ENCODE peak calls at places on chromosomes 5 and 9, in eight cellular contexts. One of them, this sample, is unnamed. For H3K9me3 and H3K4me1, the result is how much of the 10 kb centered on the place peaks cover.

GRCh38 chr9:100505564-100506159 is 32.7 kb downstream of the TMEFF1 start:
- DNase-seq in HCT116: peak
- DNase-seq in cardiac muscle cell: peak
- DNase-seq in OCI-LY7: peak
- DNase-seq in GM12878: peak
- DNase-seq in neural progenitor cell: peak
- DNase-seq in CD8-positive, alpha-beta memory T cell: peak
- DNase-seq in left ventricle myocardium inferior: peak
- DNase-seq in this sample: no peak

GRCh38 chr5:65462139-65462705 is 19.5 kb downstream of the ADAMTS6 start:
- DNase-seq in HCT116: no peak
- DNase-seq in cardiac muscle cell: no peak
- DNase-seq in OCI-LY7: no peak
- DNase-seq in GM12878: no peak
- DNase-seq in neural progenitor cell: no peak
- DNase-seq in CD8-positive, alpha-beta memory T cell: no peak
- DNase-seq in left ventricle myocardium inferior: no peak
- DNase-seq in this sample: no peak

GRCh38 chr5:83590966-83591365 is 119.4 kb downstream of the VCAN start:
- DNase-seq in HCT116: no peak
- DNase-seq in cardiac muscle cell: no peak
- DNase-seq in OCI-LY7: no peak
- DNase-seq in GM12878: no peak
- DNase-seq in neural progenitor cell: no peak
- DNase-seq in CD8-positive, alpha-beta memory T cell: no peak
- DNase-seq in left ventricle myocardium inferior: no peak
- DNase-seq in this sample: no peak

GRCh38 chr5:179607449-179607931 is 16.0 kb downstream of the HNRNPH1 start:
- DNase-seq in HCT116: no peak
- DNase-seq in cardiac muscle cell: no peak
- DNase-seq in OCI-LY7: no peak
- DNase-seq in GM12878: no peak
- DNase-seq in neural progenitor cell: no peak
- DNase-seq in CD8-positive, alpha-beta memory T cell: no peak
- DNase-seq in left ventricle myocardium inferior: peak
- DNase-seq in this sample: peak

GRCh38 chr9:92236915-92237314 is 56.6 kb downstream of the IARS1 start:
- DNase-seq in HCT116: no peak
- DNase-seq in cardiac muscle cell: no peak
- DNase-seq in OCI-LY7: no peak
- DNase-seq in GM12878: no peak
- DNase-seq in neural progenitor cell: no peak
- DNase-seq in CD8-positive, alpha-beta memory T cell: no peak
- DNase-seq in left ventricle myocardium inferior: no peak
- DNase-seq in this sample: no peak

GRCh38 chr5:147396070-147396469 is 113.8 kb downstream of the DPYSL3 start:
- DNase-seq in HCT116: no peak
- DNase-seq in cardiac muscle cell: no peak
- DNase-seq in OCI-LY7: no peak
- DNase-seq in GM12878: no peak
- DNase-seq in neural progenitor cell: no peak
- DNase-seq in CD8-positive, alpha-beta memory T cell: no peak
- DNase-seq in left ventricle myocardium inferior: peak
- DNase-seq in this sample: peak

GRCh38 chr9:37608250-37608649 is 15.9 kb upstream of the TOMM5 start:
- DNase-seq in HCT116: no peak
- DNase-seq in cardiac muscle cell: no peak
- DNase-seq in OCI-LY7: no peak
- DNase-seq in GM12878: no peak
- DNase-seq in neural progenitor cell: no peak
- DNase-seq in CD8-positive, alpha-beta memory T cell: no peak
- DNase-seq in left ventricle myocardium inferior: no peak
- DNase-seq in this sample: no peak

GRCh38 chr5:174834081-174834480 is 109.7 kb downstream of the MSX2 start:
- DNase-seq in HCT116: no peak
- DNase-seq in cardiac muscle cell: no peak
- DNase-seq in OCI-LY7: no peak
- DNase-seq in GM12878: no peak
- DNase-seq in neural progenitor cell: no peak
- DNase-seq in CD8-positive, alpha-beta memory T cell: no peak
- DNase-seq in left ventricle myocardium inferior: no peak
- DNase-seq in this sample: no peak

GRCh38 chr5:124996023-124996763 is 249.8 kb upstream of the ZNF608 start:
- DNase-seq in HCT116: no peak
- DNase-seq in cardiac muscle cell: no peak
- DNase-seq in OCI-LY7: no peak
- DNase-seq in GM12878: no peak
- DNase-seq in neural progenitor cell: peak
- DNase-seq in CD8-positive, alpha-beta memory T cell: no peak
- DNase-seq in left ventricle myocardium inferior: no peak
- DNase-seq in this sample: no peak

GRCh38 chr9:128153117-128153946 is 4.1 kb downstream of the LCN2 start:
- DNase-seq in HCT116: no peak
- DNase-seq in cardiac muscle cell: no peak
- DNase-seq in OCI-LY7: no peak
- DNase-seq in GM12878: no peak
- DNase-seq in neural progenitor cell: no peak
- DNase-seq in CD8-positive, alpha-beta memory T cell: no peak
- DNase-seq in left ventricle myocardium inferior: no peak
- DNase-seq in this sample: peak

GRCh38 chr5:154513669-154514084 is 35.6 kb upstream of the HAND1 start:
- DNase-seq in HCT116: no peak
- DNase-seq in cardiac muscle cell: no peak
- DNase-seq in OCI-LY7: no peak
- DNase-seq in GM12878: peak
- DNase-seq in neural progenitor cell: no peak
- DNase-seq in CD8-positive, alpha-beta memory T cell: no peak
- DNase-seq in left ventricle myocardium inferior: no peak
- DNase-seq in this sample: no peak

GRCh38 chr9:20028849-20029231 is 240.0 kb upstream of the SLC24A2 start:
- DNase-seq in HCT116: no peak
- DNase-seq in cardiac muscle cell: no peak
- DNase-seq in OCI-LY7: no peak
- DNase-seq in GM12878: no peak
- DNase-seq in neural progenitor cell: no peak
- DNase-seq in CD8-positive, alpha-beta memory T cell: no peak
- DNase-seq in left ventricle myocardium inferior: no peak
- DNase-seq in this sample: no peak

GRCh38 chr9:11757408-11757807 is 935.8 kb upstream of the TYRP1 start:
- DNase-seq in HCT116: no peak
- DNase-seq in cardiac muscle cell: no peak
- DNase-seq in OCI-LY7: no peak
- DNase-seq in GM12878: no peak
- DNase-seq in neural progenitor cell: no peak
- DNase-seq in CD8-positive, alpha-beta memory T cell: no peak
- DNase-seq in left ventricle myocardium inferior: no peak
- DNase-seq in this sample: no peak

GRCh38 chr5:52809884-52810283 is 22.2 kb downstream of the ITGA1 start:
- DNase-seq in HCT116: no peak
- DNase-seq in cardiac muscle cell: no peak
- DNase-seq in OCI-LY7: no peak
- DNase-seq in GM12878: no peak
- DNase-seq in neural progenitor cell: no peak
- DNase-seq in CD8-positive, alpha-beta memory T cell: no peak
- DNase-seq in left ventricle myocardium inferior: no peak
- DNase-seq in this sample: no peak

GRCh38 chr5:18171684-18172083 is 537.4 kb downstream of the TAF11L14 start:
- DNase-seq in HCT116: no peak
- DNase-seq in cardiac muscle cell: no peak
- DNase-seq in OCI-LY7: no peak
- DNase-seq in GM12878: no peak
- DNase-seq in neural progenitor cell: no peak
- DNase-seq in CD8-positive, alpha-beta memory T cell: no peak
- DNase-seq in left ventricle myocardium inferior: no peak
- DNase-seq in this sample: no peak
- H3K9me3 ChIP-seq in HCT116: under half
- H3K9me3 ChIP-seq in cardiac muscle cell: under half
- H3K9me3 ChIP-seq in OCI-LY7: under half
- H3K9me3 ChIP-seq in GM12878: under half
- H3K9me3 ChIP-seq in neural progenitor cell: under half
- H3K9me3 ChIP-seq in CD8-positive, alpha-beta memory T cell: under half
- H3K9me3 ChIP-seq in left ventricle myocardium inferior: under half
- H3K9me3 ChIP-seq in this sample: under half

GRCh38 chr5:150152636-150153462 is 2.8 kb downstream of the PDGFRB start:
- DNase-seq in HCT116: no peak
- DNase-seq in cardiac muscle cell: no peak
- DNase-seq in OCI-LY7: no peak
- DNase-seq in GM12878: no peak
- DNase-seq in neural progenitor cell: no peak
- DNase-seq in CD8-positive, alpha-beta memory T cell: no peak
- DNase-seq in left ventricle myocardium inferior: no peak
- DNase-seq in this sample: no peak
- H3K27ac ChIP-seq in HCT116: no peak
- H3K27ac ChIP-seq in cardiac muscle cell: no peak
- H3K27ac ChIP-seq in OCI-LY7: no peak
- H3K27ac ChIP-seq in GM12878: no peak
- H3K27ac ChIP-seq in neural progenitor cell: no peak
- H3K27ac ChIP-seq in CD8-positive, alpha-beta memory T cell: no peak
- H3K27ac ChIP-seq in left ventricle myocardium inferior: peak
- H3K27ac ChIP-seq in this sample: peak

DNA sequence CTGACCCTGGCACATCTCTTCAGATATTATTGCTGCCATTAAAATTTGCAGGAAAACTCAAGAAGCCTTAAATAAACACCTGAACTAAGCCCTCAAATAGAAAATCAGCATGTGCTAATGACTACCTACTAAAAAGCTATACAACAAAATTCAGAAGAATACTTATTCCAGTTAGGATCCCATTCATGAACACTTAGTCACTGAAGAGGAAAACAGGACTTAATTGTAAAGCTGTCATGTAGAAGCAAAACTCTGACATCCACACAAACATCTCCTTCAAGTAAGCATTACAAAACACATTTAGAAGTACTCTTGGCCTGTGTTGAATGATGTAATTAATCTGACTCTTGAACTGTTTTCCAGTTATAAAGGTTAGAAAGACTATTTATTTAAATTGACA is 19.9 kb downstream of the ELL2 start:
- DNase-seq in HCT116: no peak
- DNase-seq in cardiac muscle cell: no peak
- DNase-seq in OCI-LY7: no peak
- DNase-seq in GM12878: no peak
- DNase-seq in neural progenitor cell: no peak
- DNase-seq in CD8-positive, alpha-beta memory T cell: no peak
- DNase-seq in left ventricle myocardium inferior: no peak
- DNase-seq in this sample: no peak
- H3K4me1 ChIP-seq in HCT116: under half
- H3K4me1 ChIP-seq in cardiac muscle cell: under half
- H3K4me1 ChIP-seq in OCI-LY7: under half
- H3K4me1 ChIP-seq in GM12878: under half
- H3K4me1 ChIP-seq in neural progenitor cell: under half
- H3K4me1 ChIP-seq in CD8-positive, alpha-beta memory T cell: under half
- H3K4me1 ChIP-seq in left ventricle myocardium inferior: half or more
- H3K4me1 ChIP-seq in this sample: under half

GRCh38 chr9:101858026-101858425 is 119.6 kb upstream of the GRIN3A start:
- DNase-seq in HCT116: no peak
- DNase-seq in cardiac muscle cell: peak
- DNase-seq in OCI-LY7: no peak
- DNase-seq in GM12878: no peak
- DNase-seq in neural progenitor cell: no peak
- DNase-seq in CD8-positive, alpha-beta memory T cell: no peak
- DNase-seq in left ventricle myocardium inferior: no peak
- DNase-seq in this sample: no peak

DNA sequence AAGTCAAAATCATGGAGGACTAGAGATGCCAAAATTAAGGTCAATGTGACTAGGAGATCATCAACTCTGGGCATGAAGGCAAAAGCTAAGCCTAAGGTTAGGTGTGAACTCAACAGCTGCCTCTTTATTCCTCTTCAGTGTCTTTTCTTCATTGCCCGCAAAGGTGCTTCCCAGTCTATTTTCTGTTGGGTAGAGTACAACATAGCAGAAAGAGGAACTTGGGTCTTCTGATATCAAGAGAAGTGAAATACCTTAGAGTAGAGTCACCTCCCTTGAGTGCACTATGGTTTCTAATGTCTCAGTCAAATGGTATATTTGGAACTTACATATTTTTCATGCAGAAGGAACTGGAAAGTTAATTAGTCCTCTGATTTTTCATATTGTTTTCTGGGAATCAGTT is 122.5 kb upstream of the GRIN3A start:
- DNase-seq in HCT116: no peak
- DNase-seq in cardiac muscle cell: no peak
- DNase-seq in OCI-LY7: no peak
- DNase-seq in GM12878: no peak
- DNase-seq in neural progenitor cell: no peak
- DNase-seq in CD8-positive, alpha-beta memory T cell: no peak
- DNase-seq in left ventricle myocardium inferior: no peak
- DNase-seq in this sample: no peak
- H3K9me3 ChIP-seq in HCT116: under half
- H3K9me3 ChIP-seq in cardiac muscle cell: under half
- H3K9me3 ChIP-seq in OCI-LY7: under half
- H3K9me3 ChIP-seq in GM12878: under half
- H3K9me3 ChIP-seq in neural progenitor cell: under half
- H3K9me3 ChIP-seq in CD8-positive, alpha-beta memory T cell: under half
- H3K9me3 ChIP-seq in left ventricle myocardium inferior: under half
- H3K9me3 ChIP-seq in this sample: under half

GRCh38 chr9:104788251-104788650 is 24.3 kb downstream of the NIPSNAP3B start:
- DNase-seq in HCT116: no peak
- DNase-seq in cardiac muscle cell: no peak
- DNase-seq in OCI-LY7: no peak
- DNase-seq in GM12878: no peak
- DNase-seq in neural progenitor cell: no peak
- DNase-seq in CD8-positive, alpha-beta memory T cell: no peak
- DNase-seq in left ventricle myocardium inferior: no peak
- DNase-seq in this sample: no peak
- H3K27ac ChIP-seq in HCT116: no peak
- H3K27ac ChIP-seq in cardiac muscle cell: peak
- H3K27ac ChIP-seq in OCI-LY7: no peak
- H3K27ac ChIP-seq in GM12878: no peak
- H3K27ac ChIP-seq in neural progenitor cell: no peak
- H3K27ac ChIP-seq in CD8-positive, alpha-beta memory T cell: no peak
- H3K27ac ChIP-seq in left ventricle myocardium inferior: no peak
- H3K27ac ChIP-seq in this sample: no peak

DNA sequence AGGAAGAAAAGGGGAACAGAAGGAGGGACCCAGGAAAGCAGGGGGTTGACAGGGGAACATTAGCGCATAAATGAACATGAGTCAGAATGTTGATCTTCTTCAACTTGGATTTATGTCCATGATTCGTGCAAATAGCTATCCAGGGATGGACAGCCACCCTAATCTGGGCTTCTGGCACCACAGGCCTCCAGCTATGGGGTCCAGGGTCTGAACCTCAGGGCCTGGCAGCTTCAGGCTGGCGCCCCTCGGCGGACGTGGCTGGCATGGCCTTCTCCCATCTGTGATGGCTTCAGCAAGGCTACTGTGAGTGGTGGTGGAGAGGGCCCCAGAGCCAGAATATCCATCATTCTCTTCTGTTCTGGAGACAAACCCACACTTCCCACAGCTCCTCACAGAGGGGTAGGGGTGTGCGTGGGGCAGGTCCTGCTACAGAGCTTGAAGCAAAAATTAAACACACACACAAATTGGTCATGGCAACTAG is 9.5 kb downstream of the GPX3 start:
- DNase-seq in HCT116: no peak
- DNase-seq in cardiac muscle cell: no peak
- DNase-seq in OCI-LY7: no peak
- DNase-seq in GM12878: no peak
- DNase-seq in neural progenitor cell: no peak
- DNase-seq in CD8-positive, alpha-beta memory T cell: no peak
- DNase-seq in left ventricle myocardium inferior: no peak
- DNase-seq in this sample: no peak
- H3K4me1 ChIP-seq in HCT116: under half
- H3K4me1 ChIP-seq in cardiac muscle cell: under half
- H3K4me1 ChIP-seq in OCI-LY7: under half
- H3K4me1 ChIP-seq in GM12878: under half
- H3K4me1 ChIP-seq in neural progenitor cell: under half
- H3K4me1 ChIP-seq in CD8-positive, alpha-beta memory T cell: under half
- H3K4me1 ChIP-seq in left ventricle myocardium inferior: half or more
- H3K4me1 ChIP-seq in this sample: under half

GRCh38 chr5:9098990-9099389 is 446.9 kb downstream of the SEMA5A start:
- DNase-seq in HCT116: no peak
- DNase-seq in cardiac muscle cell: no peak
- DNase-seq in OCI-LY7: no peak
- DNase-seq in GM12878: no peak
- DNase-seq in neural progenitor cell: no peak
- DNase-seq in CD8-positive, alpha-beta memory T cell: no peak
- DNase-seq in left ventricle myocardium inferior: no peak
- DNase-seq in this sample: no peak
- H3K9me3 ChIP-seq in HCT116: under half
- H3K9me3 ChIP-seq in cardiac muscle cell: under half
- H3K9me3 ChIP-seq in OCI-LY7: under half
- H3K9me3 ChIP-seq in GM12878: under half
- H3K9me3 ChIP-seq in neural progenitor cell: under half
- H3K9me3 ChIP-seq in CD8-positive, alpha-beta memory T cell: under half
- H3K9me3 ChIP-seq in left ventricle myocardium inferior: under half
- H3K9me3 ChIP-seq in this sample: under half

This sample was measured in kidney.